ENCODE peak calls at places on chromosomes 5 and 9, in ten cellular contexts. X, T, N, Q, G, O, D, I, M and Y are unnamed samples.

GRCh38 chr9:81250041-81250440 is 439.3 kb downstream of the TLE1 start:
- DNase-seq in I (no peak), X (no peak), O (no peak), G (no peak), D (no peak), Q (no peak), M (no peak), N (no peak), T (no peak), Y (no peak)

GRCh38 chr9:19782005-19782404 is 6.8 kb downstream of the SLC24A2 start:
- DNase-seq in T (no peak), Q (no peak), X (peak), G (no peak), D (no peak), M (no peak), O (no peak), I (peak), N (no peak), Y (no peak)

GRCh38 chr5:39428639-39429038 is 3.9 kb upstream of the DAB2 start:
- DNase-seq in M (no peak), G (no peak), X (no peak), D (no peak), I (no peak), Q (no peak), O (no peak), N (no peak), T (no peak), Y (peak)

GRCh38 chr5:56085205-56085604 is 90.4 kb upstream of the IL6ST start:
- DNase-seq in N (no peak), X (no peak), O (no peak), G (no peak), M (no peak), D (no peak), I (no peak), T (no peak), Q (no peak), Y (peak)

GRCh38 chr5:57172466-57172961 is 1.3 kb upstream of the GPBP1 start:
- DNase-seq in T (no peak), D (no peak), Q (no peak), G (no peak), M (no peak), O (no peak), N (no peak), I (peak), X (peak), Y (peak)

GRCh38 chr5:60701317-60701988 is 1.5 kb upstream of the DEPDC1B start:
- DNase-seq in O (no peak), T (no peak), D (no peak), Q (no peak), G (no peak), N (no peak), X (peak), I (no peak), M (no peak), Y (no peak)

GRCh38 chr5:45038366-45038987 is 229.7 kb downstream of the MRPS30 start:
- DNase-seq in O (no peak), Q (no peak), N (no peak), I (peak), D (no peak), T (no peak), X (peak), G (no peak), M (no peak), Y (peak)

GRCh38 chr9:127714020-127714835 is 1.2 kb downstream of the PTRH1 start:
- DNase-seq in D (no peak), N (no peak), T (no peak), M (no peak), X (no peak), G (no peak), O (no peak), I (no peak), Q (peak), Y (no peak)

GRCh38 chr5:142215915-142216681 is 107.5 kb downstream of the NDFIP1 start:
- DNase-seq in G (peak), N (no peak), T (peak), D (no peak), I (peak), Q (peak), M (peak), X (peak), O (peak), Y (no peak)

GRCh38 chr5:150172563-150172962 is 6.0 kb downstream of the CDX1 start:
- DNase-seq in G (no peak), T (no peak), O (no peak), X (no peak), N (no peak), Q (peak), D (no peak), I (no peak), M (no peak), Y (no peak)

GRCh38 chr5:142253938-142254895 is 70.6 kb downstream of the SPRY4 start:
- DNase-seq in D (no peak), O (no peak), I (no peak), N (no peak), Q (no peak), T (no peak), M (peak), X (no peak), G (no peak), Y (no peak)

GRCh38 chr5:83364322-83365299 is 106.9 kb upstream of the VCAN start:
- DNase-seq in M (no peak), X (peak), T (no peak), I (no peak), Q (no peak), O (no peak), G (no peak), N (no peak), D (no peak), Y (no peak)

GRCh38 chr5:55042886-55043285 is 18.8 kb downstream of the GZMK start:
- DNase-seq in O (no peak), Q (no peak), I (no peak), N (no peak), T (no peak), X (no peak), G (no peak), M (no peak), D (no peak), Y (no peak)

GRCh38 chr5:54764102-54764501 is 221.3 kb downstream of the ESM1 start:
- DNase-seq in X (no peak), N (no peak), D (no peak), T (no peak), I (no peak), O (no peak), M (no peak), Q (no peak), G (no peak), Y (no peak)

GRCh38 chr9:127846451-127847154 is 7.9 kb downstream of the ENG start:
- DNase-seq in X (no peak), Q (peak), T (no peak), I (no peak), O (no peak), D (no peak), G (no peak), M (peak), N (no peak), Y (no peak)

GRCh38 chr5:98791928-98792580 is 18.6 kb downstream of the RGMB start:
- DNase-seq in X (no peak), D (no peak), G (no peak), N (no peak), I (peak), M (no peak), T (no peak), Q (no peak), O (no peak), Y (no peak)